ENCODE peak calls at places on chromosomes 11 and 22, in five cellular contexts. X, B, R, N and L are unnamed samples.

GRCh38 chr11:122633219-122633829 is 22.2 kb upstream of the UBASH3B start:
- DNase-seq in X (no peak), B (peak), N (peak), R (no peak), L (peak)

GRCh38 chr11:235180-235997 is 753 bp downstream of the SIRT3 start:
- DNase-seq in R (no peak), B (no peak), N (no peak), X (no peak), L (peak)

GRCh38 chr22:39240841-39241631 is 3.7 kb downstream of the PDGFB start:
- DNase-seq in R (no peak), X (peak), N (peak), B (peak), L (peak)

GRCh38 chr11:111359223-111360149 is 19.6 kb downstream of the POU2AF1 start:
- DNase-seq in B (no peak), R (no peak), X (no peak), N (peak), L (peak)

GRCh38 chr22:50702821-50703725 is 30.4 kb downstream of the SHANK3 start:
- DNase-seq in R (no peak), B (no peak), N (no peak), X (no peak), L (no peak)

GRCh38 chr11:117928818-117929567 is at the start of gene TMPRSS13:
- DNase-seq in B (no peak), R (no peak), X (no peak), N (no peak), L (peak)

GRCh38 chr22:49885881-49886280 is 32.2 kb downstream of the ZBED4 start:
- DNase-seq in X (no peak), B (no peak), N (no peak), R (no peak), L (no peak)

GRCh38 chr22:42992092-42992491 is 22.9 kb downstream of the PACSIN2 start:
- DNase-seq in R (no peak), B (no peak), N (no peak), X (no peak), L (no peak)

GRCh38 chr22:36734171-36735058 is 30.9 kb upstream of the CACNG2 start:
- DNase-seq in X (no peak), N (no peak), R (no peak), B (no peak), L (no peak)

GRCh38 chr11:31687861-31688260 is 123.3 kb downstream of the PAX6 start:
- DNase-seq in R (no peak), N (no peak), B (no peak), X (no peak), L (no peak)

GRCh38 chr11:72326151-72326842 is 82.3 kb upstream of the PHOX2A start:
- DNase-seq in N (no peak), B (peak), R (no peak), X (no peak), L (no peak)

GRCh38 chr11:119318240-119319135 is 1.6 kb upstream of the MCAM start:
- DNase-seq in X (no peak), B (peak), R (no peak), N (peak), L (no peak)

GRCh38 chr22:49302150-49302460 is 525.6 kb downstream of the BRD1 start:
- DNase-seq in X (no peak), N (no peak), R (no peak), B (no peak), L (no peak)

DNA sequence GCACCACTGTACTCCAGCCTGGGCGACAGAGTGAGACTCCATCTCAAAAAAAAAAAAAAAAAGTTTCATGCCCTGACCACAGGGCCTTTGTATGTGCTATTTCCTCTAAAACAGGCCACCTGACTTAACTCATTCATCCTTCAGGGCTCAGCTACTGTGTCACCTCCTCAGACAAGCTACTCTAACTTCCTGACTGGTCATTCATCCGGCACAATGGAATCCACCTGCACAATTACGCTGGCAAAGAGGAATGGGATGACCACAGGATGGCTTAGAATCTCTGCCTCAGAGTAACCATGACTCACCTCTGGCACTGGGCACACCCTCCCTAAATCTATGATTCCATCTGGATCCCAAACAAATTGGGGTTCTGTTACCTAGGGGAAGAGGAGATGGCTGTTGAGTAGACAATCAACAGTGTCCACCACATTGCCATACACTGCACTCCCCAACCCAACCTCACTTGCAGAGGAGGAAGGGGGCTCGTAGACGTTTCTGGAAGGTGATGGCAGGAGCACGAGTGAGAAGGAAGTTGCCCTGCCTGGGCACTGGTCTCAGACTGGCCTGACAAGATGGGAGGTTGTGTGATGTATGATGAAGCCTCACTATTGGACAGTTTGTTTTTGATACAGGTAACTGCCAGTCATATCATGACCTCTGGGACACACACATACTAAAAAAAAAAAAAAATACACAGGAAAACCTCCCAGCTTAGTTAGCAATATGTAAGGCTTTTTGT is 22.8 kb upstream of the HMOX1 start:
- DNase-seq in X (peak), N (no peak), B (no peak), R (no peak), L (no peak)
- TF ChIP-seq JUND in X (peak), N (no peak), B (no peak), R (no peak), L (no peak)

GRCh38 chr11:75371930-75372876 is 20.7 kb upstream of the ARRB1 start:
- DNase-seq in B (no peak), X (no peak), R (no peak), N (peak), L (no peak)
- TF ChIP-seq JUND in B (peak), X (peak), R (no peak), N (no peak), L (no peak)

GRCh38 chr22:45502215-45503070 is at the start of gene FBLN1:
- DNase-seq in R (no peak), X (no peak), N (peak), B (no peak), L (no peak)
- TF ChIP-seq JUND in R (no peak), X (no peak), N (peak), B (no peak), L (no peak)

DNA sequence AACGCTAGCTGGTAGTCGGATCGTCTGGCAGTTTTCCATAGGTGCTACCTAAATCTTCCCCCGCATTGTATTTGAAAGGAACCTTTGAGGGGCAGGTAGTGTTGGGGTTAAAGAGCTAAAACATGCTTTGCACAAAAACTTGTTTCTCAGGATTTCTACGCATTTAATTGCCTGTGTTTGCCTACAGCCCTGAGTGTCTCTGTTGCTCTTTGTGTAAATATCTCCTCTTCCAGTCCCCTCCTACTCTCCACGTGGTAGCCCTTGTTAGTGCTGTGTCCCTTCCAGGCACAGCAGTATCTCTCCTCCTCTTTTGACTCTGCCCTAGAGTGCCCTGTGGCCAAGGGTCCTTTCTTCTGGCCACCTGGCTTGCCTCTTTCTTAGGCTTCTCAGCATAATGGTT is 81.7 kb downstream of the BARX2 start:
- DNase-seq in B (no peak), X (no peak), R (no peak), N (no peak), L (peak)
- TF ChIP-seq JUND in B (no peak), X (no peak), R (no peak), N (no peak), L (no peak)

GRCh38 chr11:12100429-12100828 is 10.0 kb upstream of the MICAL2 start:
- DNase-seq in X (no peak), B (no peak), N (no peak), R (no peak), L (no peak)

GRCh38 chr11:12100886-12101285 is 9.5 kb upstream of the MICAL2 start:
- DNase-seq in X (no peak), B (no peak), R (no peak), N (no peak), L (no peak)

GRCh38 chr11:12101318-12101717 is 9.1 kb upstream of the MICAL2 start:
- DNase-seq in N (no peak), R (no peak), B (no peak), X (no peak), L (no peak)

GRCh38 chr11:12103411-12104225 is 6.8 kb upstream of the MICAL2 start:
- DNase-seq in X (no peak), B (no peak), N (no peak), R (no peak), L (peak)

DNA sequence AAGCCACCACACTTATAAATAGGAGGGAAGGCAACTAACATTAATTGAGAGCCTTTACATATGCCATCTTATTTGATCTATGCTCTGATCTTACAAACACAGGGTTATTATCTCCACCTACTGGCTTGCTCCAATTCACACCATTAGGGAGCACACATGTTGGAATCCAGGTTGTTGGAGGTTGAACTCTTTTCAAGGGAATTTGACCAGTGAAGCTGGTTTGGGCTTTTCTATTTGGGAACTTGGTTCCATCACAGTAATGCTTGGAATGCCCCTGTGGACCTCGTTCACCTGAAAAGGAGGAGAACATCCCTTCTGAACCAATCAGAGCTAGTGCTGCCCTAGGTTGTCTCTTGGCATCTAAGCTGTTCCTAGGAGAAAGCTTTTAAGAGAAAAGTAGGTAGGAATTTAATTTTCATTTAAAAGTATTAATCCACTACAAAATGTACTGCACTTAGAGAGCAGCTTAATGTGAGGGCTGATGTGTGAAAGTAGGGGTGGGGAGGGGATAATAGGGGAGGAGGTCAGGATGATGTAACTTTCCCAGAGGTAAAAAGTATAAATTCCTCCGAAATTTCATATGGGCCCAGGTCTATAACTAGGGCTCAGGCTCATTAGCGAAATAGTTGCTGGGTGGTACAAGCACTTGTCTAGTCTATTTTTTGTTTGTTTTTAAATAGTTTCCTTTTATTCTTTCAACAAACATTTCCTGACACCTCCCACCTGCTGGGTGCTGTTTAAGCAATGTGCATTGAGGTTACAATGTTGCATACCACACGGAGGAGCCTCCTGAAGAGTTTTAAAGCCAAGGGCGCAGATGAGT is 7.6 kb upstream of the MICAL2 start:
- DNase-seq in N (no peak), R (no peak), B (no peak), X (no peak), L (no peak)
- TF ChIP-seq JUND in N (no peak), R (no peak), B (no peak), X (no peak), L (no peak)

DNA sequence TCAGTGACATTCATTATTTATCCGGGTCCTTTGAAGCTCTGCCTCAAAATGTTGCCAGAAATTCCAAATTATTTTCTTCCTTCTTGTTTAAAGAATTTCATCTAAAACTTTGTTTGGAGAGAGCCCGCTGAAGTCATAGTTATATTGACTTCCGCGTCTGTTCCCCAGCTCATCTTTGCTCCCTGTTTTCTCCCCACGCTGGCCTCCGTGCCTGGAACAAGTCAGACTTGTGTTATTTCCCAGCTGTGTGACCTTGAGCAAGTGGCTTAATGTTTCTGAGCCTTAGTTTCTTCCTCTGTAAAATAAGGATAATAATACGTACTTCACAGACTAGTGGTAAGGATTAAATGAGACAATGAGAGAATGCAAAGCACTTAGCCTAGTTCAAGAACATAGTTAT is 133.9 kb downstream of the COMMD9 start:
- DNase-seq in R (no peak), N (no peak), X (no peak), B (no peak), L (no peak)
- TF ChIP-seq JUND in R (no peak), N (no peak), X (no peak), B (no peak), L (no peak)

GRCh38 chr22:27380826-27381225 is 420.7 kb downstream of the MN1 start:
- DNase-seq in R (no peak), B (no peak), N (no peak), X (no peak), L (no peak)

GRCh38 chr22:27378994-27379393 is 422.6 kb downstream of the MN1 start:
- DNase-seq in X (no peak), R (no peak), B (no peak), N (no peak), L (no peak)

GRCh38 chr22:27377501-27377900 is 424.1 kb downstream of the MN1 start:
- DNase-seq in R (no peak), B (no peak), X (no peak), N (no peak), L (no peak)

GRCh38 chr22:27378343-27378800 is 423.2 kb downstream of the MN1 start:
- DNase-seq in R (no peak), X (no peak), B (no peak), N (no peak), L (no peak)

DNA sequence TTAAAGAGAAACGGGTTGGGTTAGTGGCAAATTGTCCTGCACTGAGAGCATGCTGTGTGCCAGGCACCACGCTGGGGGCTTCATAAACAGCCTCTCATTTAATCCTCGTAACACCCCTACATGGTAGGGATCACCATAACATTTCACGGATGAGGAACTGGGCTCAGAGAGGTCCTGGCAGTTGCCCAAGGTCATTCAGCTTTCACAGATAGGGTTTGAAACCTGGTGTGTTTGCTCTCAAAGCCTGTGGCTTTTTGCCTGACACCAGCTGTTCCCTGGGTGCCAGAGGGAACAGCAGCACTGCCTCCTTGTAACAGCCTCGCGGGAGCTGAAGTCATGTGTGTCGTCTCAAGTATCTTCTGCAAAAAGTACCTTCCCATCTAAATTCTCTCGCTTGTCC is 423.7 kb downstream of the MN1 start:
- DNase-seq in B (no peak), R (no peak), X (no peak), N (no peak), L (no peak)
- TF ChIP-seq JUND in B (no peak), R (no peak), X (no peak), N (no peak), L (no peak)